ENCODE peak calls at places on chromosomes 2 and 18, in six cellular contexts. I, O, G, S, Q and H are unnamed samples.

GRCh38 chr2:118813601-118814000 is 33.8 kb downstream of the EN1 start:
- DNase-seq in I (no peak), O (no peak), G (no peak), S (no peak), Q (no peak), H (no peak)

GRCh38 chr2:176702169-176702568 is 432.9 kb downstream of the MTX2 start:
- DNase-seq in I (no peak), O (no peak), G (no peak), S (no peak), Q (no peak), H (no peak)

GRCh38 chr2:119826370-119826961 is 66.7 kb downstream of the PTPN4 start:
- DNase-seq in I (no peak), O (no peak), G (no peak), S (peak; percentile 48), Q (no peak), H (no peak)

GRCh38 chr2:102473020-102473419 is at the start of gene SLC9A4:
- DNase-seq in I (peak; percentile 28), O (no peak), G (peak; percentile 35), S (peak; percentile 62), Q (no peak), H (no peak)

GRCh38 chr2:172674034-172674967 is 61.3 kb upstream of the RAPGEF4 start:
- DNase-seq in I (no peak), O (peak; percentile 16), G (no peak), S (peak; percentile 62), Q (no peak), H (no peak)

GRCh38 chr2:158644139-158644538 is 151.0 kb upstream of the DAPL1 start:
- DNase-seq in I (no peak), O (no peak), G (no peak), S (peak; percentile 86), Q (no peak), H (no peak)

GRCh38 chr2:109448946-109449788 is 164.6 kb downstream of the SEPTIN10 start:
- DNase-seq in I (no peak), O (peak; percentile 71), G (peak; percentile 82), S (peak; percentile 10), Q (no peak), H (no peak)

GRCh38 chr2:85635636-85636035 is 19.6 kb downstream of the USP39 start:
- DNase-seq in I (no peak), O (no peak), G (no peak), S (no peak), Q (no peak), H (no peak)

GRCh38 chr18:28365406-28365805 is 188.5 kb upstream of the CDH2 start:
- DNase-seq in I (no peak), O (no peak), G (peak; percentile 27), S (peak; percentile 40), Q (no peak), H (peak; percentile 2)

GRCh38 chr2:43462866-43463641 is 132.8 kb downstream of the THADA start:
- DNase-seq in I (no peak), O (no peak), G (no peak), S (no peak), Q (no peak), H (no peak)

GRCh38 chr2:165293439-165294420 is 54.5 kb downstream of the SCN2A start:
- DNase-seq in I (peak; percentile 20), O (peak; percentile 79), G (peak; percentile 28), S (peak; percentile 92), Q (peak; percentile 17), H (no peak)

GRCh38 chr2:100824842-100825241 is 4.9 kb downstream of the NPAS2 start:
- DNase-seq in I (no peak), O (no peak), G (no peak), S (no peak), Q (no peak), H (no peak)

GRCh38 chr18:74351354-74351753 is 35.7 kb downstream of the C18orf63 start:
- DNase-seq in I (no peak), O (no peak), G (no peak), S (peak; percentile 61), Q (no peak), H (no peak)

GRCh38 chr2:100610381-100610831 is 47.6 kb downstream of the PDCL3 start:
- DNase-seq in I (peak; percentile 64), O (peak; percentile 59), G (peak; percentile 37), S (peak; percentile 70), Q (peak; percentile 40), H (no peak)

GRCh38 chr2:9666306-9666705 is 35.5 kb upstream of the YWHAQ start:
- DNase-seq in I (no peak), O (no peak), G (no peak), S (peak; percentile 36), Q (no peak), H (no peak)

GRCh38 chr2:88859461-88859860 is 168.0 kb downstream of the RPIA start:
- DNase-seq in I (no peak), O (no peak), G (no peak), S (no peak), Q (no peak), H (no peak)

GRCh38 chr2:234425923-234426603 is 70.8 kb downstream of the ARL4C start:
- DNase-seq in I (peak; percentile 93), O (peak; percentile 16), G (no peak), S (no peak), Q (no peak), H (no peak)

GRCh38 chr2:215241791-215242305 is 70.0 kb upstream of the ATIC start:
- DNase-seq in I (no peak), O (no peak), G (no peak), S (no peak), Q (no peak), H (no peak)

GRCh38 chr2:29443086-29443485 is 327.9 kb downstream of the CLIP4 start:
- DNase-seq in I (no peak), O (no peak), G (no peak), S (no peak), Q (no peak), H (no peak)

GRCh38 chr18:78980777-78981651 is 1.4 kb downstream of the SALL3 start:
- DNase-seq in I (no peak), O (no peak), G (no peak), S (peak; percentile 17), Q (no peak), H (no peak)

GRCh38 chr2:236359426-236359825 is 95.2 kb upstream of the ASB18 start:
- DNase-seq in I (no peak), O (no peak), G (no peak), S (no peak), Q (no peak), H (no peak)

GRCh38 chr18:54776282-54776977 is 51.8 kb upstream of the RAB27B start:
- DNase-seq in I (no peak), O (no peak), G (peak; percentile 40), S (peak; percentile 98), Q (no peak), H (no peak)

GRCh38 chr2:236597629-236598028 is 28.0 kb downstream of the ACKR3 start:
- DNase-seq in I (no peak), O (no peak), G (peak; percentile 28), S (no peak), Q (no peak), H (peak; percentile 17)

GRCh38 chr18:31065036-31065773 is 22.7 kb upstream of the DSC3 start:
- DNase-seq in I (no peak), O (no peak), G (no peak), S (no peak), Q (no peak), H (no peak)

GRCh38 chr2:74500578-74500946 is 1.2 kb upstream of the LBX2 start:
- DNase-seq in I (no peak), O (no peak), G (no peak), S (no peak), Q (no peak), H (no peak)

GRCh38 chr2:80105020-80105419 is 199.5 kb downstream of the LRRTM1 start:
- DNase-seq in I (no peak), O (no peak), G (no peak), S (no peak), Q (no peak), H (no peak)

DNA sequence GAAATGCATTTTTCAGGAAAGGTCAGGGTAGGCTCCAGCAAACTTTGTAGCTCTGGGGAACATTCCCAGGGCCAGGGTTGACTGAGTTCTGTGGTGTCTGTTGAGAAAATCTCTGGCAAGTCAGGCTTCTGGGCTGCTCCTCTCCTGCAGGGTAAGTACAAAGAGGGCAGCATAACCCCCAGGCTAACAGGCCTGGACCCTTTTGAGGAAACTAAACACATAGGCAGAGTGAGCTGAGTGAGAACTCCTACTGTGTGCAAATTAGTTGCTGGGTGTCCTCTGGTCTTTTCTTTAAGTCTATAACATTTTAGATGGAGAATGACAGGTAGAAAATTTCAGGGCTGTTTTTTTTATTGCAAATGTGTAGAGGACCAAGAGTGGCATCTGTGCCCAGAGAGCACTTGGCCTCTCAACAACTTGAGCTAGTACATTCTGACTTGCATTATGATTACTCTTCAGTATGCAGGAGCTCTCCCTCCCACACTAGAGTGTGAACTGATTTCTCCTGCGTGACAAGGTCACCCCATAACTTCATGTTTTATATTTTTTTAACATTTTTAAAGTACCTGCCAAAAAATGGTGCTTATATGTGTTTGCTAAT is 49.9 kb downstream of the GPR39 start:
- DNase-seq in I (no peak), O (no peak), G (no peak), S (no peak), Q (no peak), H (no peak)
- H3K9me3 ChIP-seq in I (peaks cover 4% of the 10 kb centered on the region), O (peaks cover 18% of the 10 kb centered on the region), G (peaks cover 28% of the 10 kb centered on the region), S (no peaks in the 10 kb centered on the region), Q (no peaks in the 10 kb centered on the region), H (no peaks in the 10 kb centered on the region)

GRCh38 chr2:20212871-20213503 is 11.9 kb downstream of the SDC1 start:
- DNase-seq in I (no peak), O (no peak), G (peak; percentile 95), S (no peak), Q (peak; percentile 60), H (no peak)
- TF ChIP-seq CTCF in I (no peak), O (no peak), G (no peak), S (no peak), Q (no peak), H (no peak)

GRCh38 chr2:3904061-3904460 is 200.7 kb downstream of the DCDC2C start:
- DNase-seq in I (no peak), O (no peak), G (no peak), S (no peak), Q (no peak), H (no peak)

GRCh38 chr2:3902131-3902530 is 198.8 kb downstream of the DCDC2C start:
- DNase-seq in I (no peak), O (peak; percentile 42), G (no peak), S (no peak), Q (no peak), H (no peak)
- H3K9me3 ChIP-seq in I (no peaks in the 10 kb centered on the region), O (no peaks in the 10 kb centered on the region), G (peaks cover 9% of the 10 kb centered on the region), S (no peaks in the 10 kb centered on the region), Q (no peaks in the 10 kb centered on the region), H (no peaks in the 10 kb centered on the region)

DNA sequence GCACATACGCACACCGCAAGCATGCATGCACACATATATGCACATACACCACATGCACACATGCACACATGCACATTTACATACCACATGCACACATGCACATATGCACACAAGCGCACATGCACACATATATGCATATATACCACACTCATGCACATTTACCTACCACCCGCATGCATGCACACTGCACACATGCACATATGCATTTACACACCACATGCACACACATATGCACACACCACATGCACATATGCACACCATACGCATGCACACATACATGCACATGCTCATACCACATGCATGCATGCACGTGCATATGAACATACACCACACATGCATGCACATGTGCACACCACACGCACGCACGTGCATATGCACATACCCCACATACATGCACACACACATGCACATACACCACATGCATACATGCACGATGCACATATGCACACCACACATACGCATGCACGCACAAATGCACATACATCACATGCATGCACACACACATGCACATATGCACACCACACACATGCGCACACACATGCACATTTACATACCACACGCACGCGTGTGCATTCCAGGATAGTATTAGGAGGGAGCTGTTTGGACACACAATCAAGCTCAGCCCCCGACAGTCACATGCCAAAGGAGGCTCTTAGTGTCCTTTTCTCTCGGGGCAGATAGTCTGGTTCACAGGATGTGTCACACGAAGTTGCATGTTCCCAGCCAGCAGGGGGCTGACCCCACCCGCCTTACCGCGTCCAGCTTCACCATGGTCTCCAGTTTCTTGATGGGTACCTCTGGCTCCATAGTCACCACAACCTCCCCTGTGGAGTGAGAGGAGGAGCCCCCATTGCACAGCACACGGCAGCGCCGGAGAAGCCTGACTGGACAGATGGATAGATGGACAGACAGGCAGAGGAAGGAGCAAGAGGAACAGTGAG is 5.9 kb downstream of the OTOF start:
- DNase-seq in I (no peak), O (no peak), G (no peak), S (no peak), Q (no peak), H (no peak)
- TF ChIP-seq CTCF in I (no peak), O (no peak), G (no peak), S (no peak), Q (no peak), H (no peak)